ENCODE peak calls at places on chromosomes 7 and 10, in nine cellular contexts. W, K, L, G, M, E, O, H and R are unnamed samples.

GRCh38 chr7:113797420-113797995 is 121.3 kb downstream of the PPP1R3A start:
- DNase-seq in W (no peak), K (no peak), L (no peak), G (no peak), M (no peak), E (no peak), O (no peak), H (no peak), R (no peak)

GRCh38 chr10:8035641-8036520 is 18.6 kb upstream of the GATA3 start:
- DNase-seq in W (no peak), K (no peak), L (no peak), G (no peak), M (no peak), E (no peak), O (no peak), H (no peak), R (no peak)

GRCh38 chr10:49172204-49173132 is 15.7 kb downstream of the TMEM273 start:
- DNase-seq in W (no peak), K (no peak), L (no peak), G (no peak), M (no peak), E (no peak), O (no peak), H (no peak), R (no peak)

GRCh38 chr10:115604627-115605026 is 511.5 kb downstream of the ATRNL1 start:
- DNase-seq in W (no peak), K (no peak), L (no peak), G (no peak), M (no peak), E (no peak), O (no peak), H (no peak), R (no peak)

GRCh38 chr10:15808204-15808797 is 52.0 kb downstream of the MINDY3 start:
- DNase-seq in W (no peak), K (no peak), L (no peak), G (no peak), M (no peak), E (no peak), O (no peak), H (no peak), R (no peak)

GRCh38 chr7:138975343-138976104 is 5.7 kb downstream of the KIAA1549 start:
- DNase-seq in W (no peak), K (no peak), L (no peak), G (no peak), M (no peak), E (no peak), O (no peak), H (no peak), R (peak; percentile 53)

GRCh38 chr10:110651044-110651958 is 7.2 kb downstream of the RBM20 start:
- DNase-seq in W (peak; percentile 31), K (no peak), L (no peak), G (no peak), M (peak; percentile 67), E (peak; percentile 4), O (peak; percentile 27), H (no peak), R (peak; percentile 44)

GRCh38 chr7:31335889-31336201 is 4.7 kb downstream of the NEUROD6 start:
- DNase-seq in W (no peak), K (no peak), L (no peak), G (no peak), M (no peak), E (no peak), O (no peak), H (no peak), R (no peak)

GRCh38 chr7:28165971-28166955 is 14.3 kb downstream of the JAZF1 start:
- DNase-seq in W (no peak), K (no peak), L (no peak), G (no peak), M (no peak), E (no peak), O (peak; percentile 84), H (no peak), R (no peak)

GRCh38 chr10:132296671-132297443 is 10.9 kb downstream of the STK32C start:
- DNase-seq in W (peak; percentile 9), K (peak; percentile 37), L (no peak), G (no peak), M (no peak), E (no peak), O (no peak), H (peak; percentile 22), R (peak; percentile 12)

GRCh38 chr10:58266003-58266825 is 1.5 kb downstream of the IPMK start:
- DNase-seq in W (no peak), K (no peak), L (no peak), G (no peak), M (no peak), E (no peak), O (no peak), H (no peak), R (no peak)

GRCh38 chr10:103556383-103557007 is 63.0 kb downstream of the NEURL1 start:
- DNase-seq in W (no peak), K (no peak), L (no peak), G (no peak), M (no peak), E (no peak), O (no peak), H (no peak), R (no peak)

GRCh38 chr10:28181478-28182096 is 121.3 kb downstream of the MPP7 start:
- DNase-seq in W (no peak), K (no peak), L (no peak), G (no peak), M (no peak), E (no peak), O (no peak), H (no peak), R (no peak)

GRCh38 chr7:139242741-139243281 is 11.8 kb downstream of the UBN2 start:
- DNase-seq in W (no peak), K (no peak), L (no peak), G (no peak), M (no peak), E (no peak), O (no peak), H (no peak), R (no peak)

GRCh38 chr7:157989611-157990010 is 598.0 kb downstream of the PTPRN2 start:
- DNase-seq in W (no peak), K (no peak), L (no peak), G (no peak), M (no peak), E (no peak), O (no peak), H (no peak), R (no peak)